ENCODE peak calls at places on chromosomes 2 and 18, in four cellular contexts. One of them, this sample, is unnamed.

GRCh38 chr2:10329880-10330699 is 27.4 kb downstream of the HPCAL1 start:
- DNase-seq in H1: no peak
- DNase-seq in neuronal stem cell: no peak
- DNase-seq in trophoblast cell: peak
- DNase-seq in this sample: no peak

GRCh38 chr2:14535156-14535555 is 97.4 kb upstream of the LRATD1 start:
- DNase-seq in trophoblast cell: peak
- DNase-seq in neuronal stem cell: no peak
- DNase-seq in H1: no peak
- DNase-seq in this sample: no peak

GRCh38 chr2:53275743-53276142 is 491.9 kb upstream of the CHAC2 start:
- DNase-seq in trophoblast cell: no peak
- DNase-seq in H1: no peak
- DNase-seq in neuronal stem cell: no peak
- DNase-seq in this sample: no peak

GRCh38 chr18:63319383-63320040 is at the start of gene BCL2:
- DNase-seq in H1: peak
- DNase-seq in neuronal stem cell: no peak
- DNase-seq in trophoblast cell: peak
- DNase-seq in this sample: peak

GRCh38 chr2:43024515-43024962 is 201.9 kb downstream of the ZFP36L2 start:
- DNase-seq in trophoblast cell: peak
- DNase-seq in H1: peak
- DNase-seq in neuronal stem cell: peak
- DNase-seq in this sample: peak

GRCh38 chr18:74849316-74849715 is 251.6 kb downstream of the ZNF407 start:
- DNase-seq in trophoblast cell: no peak
- DNase-seq in neuronal stem cell: no peak
- DNase-seq in H1: no peak
- DNase-seq in this sample: no peak

GRCh38 chr2:96510931-96511595 is 5.9 kb upstream of the NEURL3 start:
- DNase-seq in neuronal stem cell: no peak
- DNase-seq in H1: no peak
- DNase-seq in trophoblast cell: no peak
- DNase-seq in this sample: no peak

GRCh38 chr18:28045880-28046279 is 131.1 kb downstream of the CDH2 start:
- DNase-seq in neuronal stem cell: no peak
- DNase-seq in trophoblast cell: no peak
- DNase-seq in H1: no peak
- DNase-seq in this sample: no peak

GRCh38 chr2:8628870-8629209 is 53.0 kb upstream of the ID2 start:
- DNase-seq in neuronal stem cell: no peak
- DNase-seq in trophoblast cell: no peak
- DNase-seq in H1: no peak
- DNase-seq in this sample: no peak

GRCh38 chr2:201093573-201093972 is 21.8 kb downstream of the NDUFB3 start:
- DNase-seq in H1: no peak
- DNase-seq in neuronal stem cell: no peak
- DNase-seq in trophoblast cell: peak
- DNase-seq in this sample: no peak

GRCh38 chr18:60950634-60951033 is 382.6 kb upstream of the CDH20 start:
- DNase-seq in trophoblast cell: no peak
- DNase-seq in H1: no peak
- DNase-seq in neuronal stem cell: no peak
- DNase-seq in this sample: no peak

GRCh38 chr2:158753561-158754302 is 41.4 kb upstream of the DAPL1 start:
- DNase-seq in trophoblast cell: peak
- DNase-seq in H1: peak
- DNase-seq in neuronal stem cell: peak
- DNase-seq in this sample: peak

GRCh38 chr2:158755738-158756137 is 39.4 kb upstream of the DAPL1 start:
- DNase-seq in H1: peak
- DNase-seq in neuronal stem cell: no peak
- DNase-seq in trophoblast cell: peak
- DNase-seq in this sample: peak

GRCh38 chr2:158756331-158756730 is 38.8 kb upstream of the DAPL1 start:
- DNase-seq in H1: no peak
- DNase-seq in trophoblast cell: peak
- DNase-seq in neuronal stem cell: no peak
- DNase-seq in this sample: no peak

GRCh38 chr2:158755310-158755709 is 39.8 kb upstream of the DAPL1 start:
- DNase-seq in H1: no peak
- DNase-seq in trophoblast cell: no peak
- DNase-seq in neuronal stem cell: no peak
- DNase-seq in this sample: no peak

GRCh38 chr2:158754303-158754611 is 40.9 kb upstream of the DAPL1 start:
- DNase-seq in H1: no peak
- DNase-seq in neuronal stem cell: no peak
- DNase-seq in trophoblast cell: no peak
- DNase-seq in this sample: no peak
- H2BK12ac ChIP-seq in H1: no peak
- H2BK12ac ChIP-seq in neuronal stem cell: no peak
- H2BK12ac ChIP-seq in trophoblast cell: no peak
- H2BK12ac ChIP-seq in this sample: no peak

GRCh38 chr2:67039701-67040100 is 357.4 kb upstream of the ETAA1 start:
- DNase-seq in H1: no peak
- DNase-seq in trophoblast cell: no peak
- DNase-seq in neuronal stem cell: no peak
- DNase-seq in this sample: no peak

GRCh38 chr2:67038195-67038594 is 358.9 kb upstream of the ETAA1 start:
- DNase-seq in neuronal stem cell: no peak
- DNase-seq in trophoblast cell: no peak
- DNase-seq in H1: no peak
- DNase-seq in this sample: no peak

GRCh38 chr2:67039058-67039457 is 358.1 kb upstream of the ETAA1 start:
- DNase-seq in trophoblast cell: no peak
- DNase-seq in H1: no peak
- DNase-seq in neuronal stem cell: no peak
- DNase-seq in this sample: no peak

GRCh38 chr2:67037655-67038054 is 359.5 kb upstream of the ETAA1 start:
- DNase-seq in H1: no peak
- DNase-seq in trophoblast cell: no peak
- DNase-seq in neuronal stem cell: no peak
- DNase-seq in this sample: no peak

DNA sequence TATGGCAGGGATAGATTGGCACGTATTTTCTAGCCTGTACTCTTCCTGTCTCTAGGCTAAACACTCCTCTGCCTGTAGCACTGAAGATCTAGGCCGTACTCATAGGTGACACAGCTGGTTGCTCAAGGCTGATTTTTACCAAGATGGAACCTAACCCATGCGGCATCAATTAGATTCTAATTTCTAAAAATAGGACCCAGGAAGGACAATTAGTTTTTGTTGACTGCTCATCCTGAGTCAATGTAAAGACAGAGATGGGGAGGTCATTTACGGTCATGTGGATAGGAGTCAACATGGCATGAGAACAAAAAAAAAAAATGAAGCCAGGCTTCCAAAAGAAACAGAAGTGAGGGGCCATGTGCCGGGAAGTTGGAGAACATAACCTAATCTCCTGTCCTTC is 360.7 kb upstream of the ETAA1 start:
- DNase-seq in neuronal stem cell: no peak
- DNase-seq in H1: no peak
- DNase-seq in trophoblast cell: no peak
- DNase-seq in this sample: no peak
- H4K8ac ChIP-seq in neuronal stem cell: no peak
- H4K8ac ChIP-seq in H1: no peak
- H4K8ac ChIP-seq in trophoblast cell: no peak
- H4K8ac ChIP-seq in this sample: no peak

GRCh38 chr2:207467716-207468347 is 61.9 kb upstream of the CREB1 start:
- DNase-seq in neuronal stem cell: no peak
- DNase-seq in trophoblast cell: no peak
- DNase-seq in H1: no peak
- DNase-seq in this sample: no peak
- H2BK12ac ChIP-seq in neuronal stem cell: no peak
- H2BK12ac ChIP-seq in trophoblast cell: no peak
- H2BK12ac ChIP-seq in H1: no peak
- H2BK12ac ChIP-seq in this sample: no peak

GRCh38 chr18:7561907-7562460 is 5.1 kb upstream of the PTPRM start:
- DNase-seq in H1: no peak
- DNase-seq in trophoblast cell: no peak
- DNase-seq in neuronal stem cell: no peak
- DNase-seq in this sample: no peak
- H4K8ac ChIP-seq in H1: no peak
- H4K8ac ChIP-seq in trophoblast cell: no peak
- H4K8ac ChIP-seq in neuronal stem cell: no peak
- H4K8ac ChIP-seq in this sample: no peak

GRCh38 chr2:69216535-69217332 is 170.3 kb downstream of the GFPT1 start:
- DNase-seq in H1: no peak
- DNase-seq in trophoblast cell: no peak
- DNase-seq in neuronal stem cell: no peak
- DNase-seq in this sample: no peak
- H2BK12ac ChIP-seq in H1: no peak
- H2BK12ac ChIP-seq in trophoblast cell: no peak
- H2BK12ac ChIP-seq in neuronal stem cell: no peak
- H2BK12ac ChIP-seq in this sample: no peak

GRCh38 chr2:173075781-173076556 is at the start of gene MAP3K20:
- DNase-seq in H1: peak
- DNase-seq in neuronal stem cell: peak
- DNase-seq in trophoblast cell: peak
- DNase-seq in this sample: peak

GRCh38 chr2:173079141-173079540 is 3.5 kb downstream of the MAP3K20 start:
- DNase-seq in neuronal stem cell: no peak
- DNase-seq in H1: no peak
- DNase-seq in trophoblast cell: no peak
- DNase-seq in this sample: no peak

GRCh38 chr2:173077506-173078177 is 2.0 kb downstream of the MAP3K20 start:
- DNase-seq in neuronal stem cell: no peak
- DNase-seq in H1: no peak
- DNase-seq in trophoblast cell: no peak
- DNase-seq in this sample: no peak

GRCh38 chr2:173076557-173077345 is 1.1 kb downstream of the MAP3K20 start:
- DNase-seq in trophoblast cell: peak
- DNase-seq in neuronal stem cell: peak
- DNase-seq in H1: no peak
- DNase-seq in this sample: no peak

DNA sequence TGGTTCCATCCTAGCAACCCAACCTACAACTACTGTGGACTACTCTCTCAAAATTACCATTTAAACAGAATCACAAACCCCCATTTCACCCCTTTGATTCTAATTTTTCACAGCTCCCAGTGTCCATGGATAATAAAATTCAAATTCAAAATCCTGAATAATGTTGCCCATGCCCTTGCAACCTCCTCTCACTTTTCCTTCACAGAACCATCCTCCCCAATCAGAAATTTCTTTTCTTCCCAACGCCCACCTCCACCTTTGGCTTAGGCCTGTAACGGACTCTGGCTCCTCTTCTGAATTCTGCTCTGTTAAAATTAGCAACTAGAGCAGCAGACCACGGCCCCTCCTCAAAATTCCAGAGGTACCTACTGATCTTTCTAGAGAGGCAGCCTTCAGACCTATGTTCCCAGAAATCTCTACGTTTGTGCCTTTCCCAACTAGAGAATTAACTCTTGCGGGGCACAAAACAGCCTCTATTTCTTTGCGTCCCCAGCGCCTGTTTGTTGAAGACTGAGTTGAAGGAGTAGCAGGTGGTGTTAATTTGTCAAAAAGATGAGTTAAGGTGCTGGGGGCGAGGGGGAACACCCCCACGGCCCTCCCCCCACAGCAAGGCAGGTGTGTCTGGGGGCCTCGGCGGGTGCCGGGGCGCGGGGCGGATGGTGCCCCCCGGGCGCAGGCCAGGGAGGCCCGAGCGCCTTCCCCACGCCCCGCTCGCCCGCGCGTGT is 428 bp upstream of the MAP3K20 start:
- DNase-seq in trophoblast cell: no peak
- DNase-seq in H1: no peak
- DNase-seq in neuronal stem cell: no peak
- DNase-seq in this sample: peak
- H4K8ac ChIP-seq in trophoblast cell: peak
- H4K8ac ChIP-seq in H1: peak
- H4K8ac ChIP-seq in neuronal stem cell: no peak
- H4K8ac ChIP-seq in this sample: no peak

GRCh38 chr2:2039826-2040225 is 291.2 kb downstream of the MYT1L start:
- DNase-seq in H1: no peak
- DNase-seq in trophoblast cell: peak
- DNase-seq in neuronal stem cell: no peak
- DNase-seq in this sample: no peak

GRCh38 chr2:2044658-2045057 is 286.4 kb downstream of the MYT1L start:
- DNase-seq in H1: no peak
- DNase-seq in neuronal stem cell: no peak
- DNase-seq in trophoblast cell: no peak
- DNase-seq in this sample: no peak

GRCh38 chr2:2038746-2039530 is 292.1 kb downstream of the MYT1L start:
- DNase-seq in neuronal stem cell: no peak
- DNase-seq in H1: no peak
- DNase-seq in trophoblast cell: no peak
- DNase-seq in this sample: no peak

GRCh38 chr2:2043394-2043793 is 287.7 kb downstream of the MYT1L start:
- DNase-seq in trophoblast cell: no peak
- DNase-seq in H1: no peak
- DNase-seq in neuronal stem cell: no peak
- DNase-seq in this sample: no peak

DNA sequence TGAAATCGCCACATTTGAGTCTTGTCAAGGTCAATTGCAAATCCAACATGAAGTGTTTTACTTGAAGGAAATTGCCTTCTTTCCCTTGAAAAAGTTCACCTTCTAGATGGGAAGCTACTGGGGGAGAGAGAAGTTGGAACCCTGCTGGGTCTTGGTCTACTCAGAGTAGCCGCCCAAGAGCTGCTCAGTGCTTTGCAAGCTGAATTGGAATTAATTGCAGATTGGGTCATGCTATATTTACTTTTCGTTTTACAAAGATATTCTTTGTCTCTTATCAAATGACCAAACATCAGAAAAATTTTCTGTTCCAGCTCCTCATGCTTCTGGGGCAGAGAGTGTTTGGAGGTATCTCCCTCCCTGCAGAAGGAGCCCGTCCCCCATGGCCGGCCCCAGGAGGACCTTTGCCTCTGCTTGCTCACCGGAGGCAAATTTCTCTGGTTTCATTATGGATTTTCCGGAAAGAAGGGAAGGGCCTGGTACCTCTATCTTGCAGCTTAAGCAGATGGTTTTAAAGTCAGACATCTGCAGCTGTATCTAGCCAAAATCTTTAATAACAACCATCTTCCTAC is 289.7 kb downstream of the MYT1L start:
- DNase-seq in trophoblast cell: no peak
- DNase-seq in H1: no peak
- DNase-seq in neuronal stem cell: no peak
- DNase-seq in this sample: no peak
- H2BK12ac ChIP-seq in trophoblast cell: no peak
- H2BK12ac ChIP-seq in H1: no peak
- H2BK12ac ChIP-seq in neuronal stem cell: no peak
- H2BK12ac ChIP-seq in this sample: no peak

DNA sequence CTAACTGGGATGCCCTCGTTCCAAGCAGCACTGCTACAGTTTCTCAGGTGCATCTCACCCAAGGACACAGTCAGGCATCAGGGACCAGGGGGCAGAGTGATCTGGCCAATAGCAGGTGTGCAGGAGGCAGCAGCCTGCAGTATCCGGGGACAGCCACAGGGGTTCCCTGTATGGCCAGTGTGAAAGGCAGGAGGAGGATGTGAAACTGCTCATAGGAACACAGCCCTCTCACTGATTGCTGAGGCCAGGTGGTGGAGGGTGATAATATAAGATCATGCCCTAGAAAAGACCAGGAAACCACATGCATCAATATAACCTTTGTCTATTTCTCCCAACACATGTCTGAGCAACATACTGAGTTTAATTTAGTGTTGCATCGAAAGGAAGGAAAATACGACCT is 112.7 kb upstream of the TACR1 start:
- DNase-seq in trophoblast cell: no peak
- DNase-seq in neuronal stem cell: no peak
- DNase-seq in H1: peak
- DNase-seq in this sample: peak
- H4K8ac ChIP-seq in trophoblast cell: no peak
- H4K8ac ChIP-seq in neuronal stem cell: no peak
- H4K8ac ChIP-seq in H1: no peak
- H4K8ac ChIP-seq in this sample: no peak

This sample was measured in H9.